ENCODE peak calls at places on chromosomes 13 and 19, in seven cellular contexts. W is IMR-90, F is body of pancreas, E is uterus, U is stomach, Z is A549, R is HCT116. O is an unnamed sample. For H3K4me1, the result is how much of the 10 kb centered on the place peaks cover.

GRCh38 chr19:5358173-5358800 is 17.7 kb upstream of the PTPRS start:
- DNase-seq in W (peak), F (no peak), E (no peak), U (no peak), Z (no peak), R (peak), O (no peak)

GRCh38 chr13:52374873-52375411 is 31.0 kb downstream of the THSD1 start:
- DNase-seq in W (no peak), F (no peak), E (no peak), U (no peak), Z (no peak), R (no peak), O (no peak)

GRCh38 chr19:11168568-11168967 is 13.0 kb upstream of the SPC24 start:
- DNase-seq in W (peak), F (no peak), E (no peak), U (no peak), Z (peak), R (peak), O (no peak)

GRCh38 chr19:55341191-55342043 is 1.7 kb downstream of the KMT5C start:
- DNase-seq in W (peak), F (peak), E (peak), U (peak), Z (peak), R (peak), O (peak)

GRCh38 chr13:56755181-56755580 is 385.5 kb upstream of the PRR20A start:
- DNase-seq in W (no peak), F (no peak), E (no peak), U (no peak), Z (no peak), R (no peak), O (no peak)

GRCh38 chr13:43472980-43473379 is 313.8 kb downstream of the ENOX1 start:
- DNase-seq in W (no peak), F (no peak), E (no peak), U (no peak), Z (no peak), R (no peak), O (no peak)

GRCh38 chr19:27794444-27795042 is 1418.4 kb downstream of the UQCRFS1 start:
- DNase-seq in W (peak), F (no peak), E (no peak), U (no peak), Z (no peak), R (no peak), O (no peak)

GRCh38 chr13:59666504-59666903 is 497.2 kb downstream of the DIAPH3 start:
- DNase-seq in W (peak), F (no peak), E (no peak), U (no peak), Z (no peak), R (no peak), O (no peak)

GRCh38 chr13:107864543-107865460 is 350.5 kb downstream of the LIG4 start:
- DNase-seq in W (peak), F (no peak), E (no peak), U (no peak), Z (no peak), R (no peak), O (no peak)

GRCh38 chr13:100542546-100543156 is 45.9 kb downstream of the GGACT start:
- DNase-seq in W (peak), F (no peak), E (no peak), U (no peak), Z (peak), R (no peak), O (no peak)

GRCh38 chr13:114062754-114063153 is 69.7 kb downstream of the RASA3 start:
- DNase-seq in W (no peak), F (no peak), E (no peak), U (no peak), Z (no peak), R (no peak), O (no peak)

GRCh38 chr19:13747098-13747453 is 17.2 kb upstream of the MRI1 start:
- DNase-seq in W (no peak), F (no peak), E (no peak), U (no peak), Z (no peak), R (no peak), O (no peak)

GRCh38 chr13:63455938-63456337 is 2040.3 kb upstream of the PCDH20 start:
- DNase-seq in W (no peak), F (no peak), E (no peak), U (no peak), Z (no peak), R (no peak), O (no peak)

GRCh38 chr13:74883834-74884233 is 598.1 kb downstream of the TBC1D4 start:
- DNase-seq in W (peak), F (no peak), E (no peak), U (no peak), Z (no peak), R (no peak), O (no peak)

GRCh38 chr19:54282706-54283105 is 1.8 kb upstream of the LILRB2 start:
- DNase-seq in W (no peak), F (no peak), E (no peak), U (no peak), Z (no peak), R (no peak), O (no peak)

GRCh38 chr13:112346899-112347229 is 29.3 kb upstream of the SPACA7 start:
- DNase-seq in W (no peak), F (no peak), E (no peak), U (no peak), Z (no peak), R (no peak), O (no peak)

GRCh38 chr13:48404952-48405351 is 8.0 kb downstream of the LPAR6 start:
- DNase-seq in W (no peak), F (no peak), E (no peak), U (no peak), Z (no peak), R (no peak), O (no peak)

GRCh38 chr19:5567360-5567970 is at the start of gene TINCR:
- DNase-seq in W (no peak), F (no peak), E (no peak), U (no peak), Z (no peak), R (no peak), O (no peak)

GRCh38 chr19:29672933-29673336 is 7.7 kb downstream of the PLEKHF1 start:
- DNase-seq in W (no peak), F (no peak), E (no peak), U (peak), Z (no peak), R (no peak), O (no peak)

GRCh38 chr13:60869941-60870613 is 473.1 kb downstream of the TDRD3 start:
- DNase-seq in W (no peak), F (no peak), E (no peak), U (no peak), Z (no peak), R (no peak), O (no peak)

GRCh38 chr19:52148256-52148655 is 8.5 kb upstream of the ZNF616 start:
- DNase-seq in W (no peak), F (no peak), E (no peak), U (no peak), Z (no peak), R (no peak), O (no peak)

GRCh38 chr13:46160474-46161066 is 21.4 kb downstream of the LCP1 start:
- DNase-seq in W (peak), F (no peak), E (no peak), U (no peak), Z (peak), R (peak), O (no peak)

GRCh38 chr19:34145741-34146202 is 26.5 kb upstream of the LSM14A start:
- DNase-seq in W (peak), F (peak), E (peak), U (peak), Z (peak), R (peak), O (no peak)

GRCh38 chr19:17089238-17089637 is 13.7 kb downstream of the MYO9B start:
- DNase-seq in W (peak), F (no peak), E (peak), U (no peak), Z (no peak), R (no peak), O (no peak)

GRCh38 chr19:8611391-8611883 is 922 bp upstream of the ADAMTS10 start:
- DNase-seq in W (no peak), F (no peak), E (peak), U (no peak), Z (no peak), R (no peak), O (no peak)

DNA sequence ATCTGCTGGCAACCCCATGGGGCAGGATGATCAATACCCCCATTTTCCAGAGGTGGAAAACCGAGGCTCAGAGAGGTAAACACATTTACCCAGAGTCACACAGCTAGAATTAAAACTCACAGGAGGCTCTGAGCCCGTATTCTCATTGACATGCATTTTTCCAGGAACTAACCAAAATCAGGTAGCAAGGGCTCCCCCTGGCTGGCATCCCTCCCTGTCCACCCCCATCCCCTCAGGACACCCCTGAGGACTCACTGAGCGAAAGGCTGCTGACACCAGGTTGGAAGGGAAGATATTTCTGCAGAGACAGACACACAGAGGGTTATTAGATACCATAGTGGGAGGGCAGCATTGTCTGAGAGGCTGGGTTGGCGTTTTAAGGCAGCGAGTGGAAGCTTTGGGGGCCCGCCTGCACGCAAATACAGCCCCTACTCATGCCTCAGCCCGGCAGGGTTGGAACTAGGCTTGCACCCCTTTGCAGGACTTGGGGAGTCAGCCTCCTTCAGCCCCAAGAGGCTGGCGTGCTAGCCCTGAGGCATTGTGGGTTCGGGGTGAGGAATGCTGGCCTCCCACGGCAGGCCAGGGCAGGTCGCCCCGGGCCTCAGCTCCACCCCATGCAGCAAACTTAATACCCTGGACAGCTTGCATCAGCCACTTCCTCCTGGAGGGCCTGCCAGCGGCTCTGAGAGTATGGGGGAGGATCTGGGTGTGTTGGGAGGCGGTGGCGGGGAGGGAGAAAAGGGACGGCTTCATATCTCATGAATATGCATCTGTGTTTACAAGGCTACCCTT is 3.9 kb downstream of the SLC1A5 start:
- DNase-seq in W (peak), F (peak), E (peak), U (peak), Z (peak), R (peak), O (peak)
- H3K4me1 ChIP-seq in W (under half), F (under half), E (under half), U (half or more), Z (half or more), R (half or more), O (under half)

GRCh38 chr19:58471736-58472135 is 4.4 kb upstream of the ZNF446 start:
- DNase-seq in W (no peak), F (no peak), E (no peak), U (no peak), Z (no peak), R (no peak), O (no peak)

GRCh38 chr19:58468216-58468839 is 1.4 kb downstream of the ZNF324 start:
- DNase-seq in W (peak), F (no peak), E (no peak), U (no peak), Z (no peak), R (no peak), O (no peak)

GRCh38 chr19:58469241-58470013 is 2.5 kb downstream of the ZNF324 start:
- DNase-seq in W (no peak), F (no peak), E (no peak), U (no peak), Z (no peak), R (no peak), O (no peak)

GRCh38 chr19:58466089-58466759 is 656 bp upstream of the ZNF324 start:
- DNase-seq in W (no peak), F (no peak), E (no peak), U (no peak), Z (peak), R (no peak), O (no peak)

GRCh38 chr19:58466760-58467589 is at the start of gene ZNF324:
- DNase-seq in W (peak), F (peak), E (peak), U (peak), Z (peak), R (peak), O (peak)
- TF ChIP-seq POLR2A in W (peak), F (peak), E (peak), U (no peak), Z (peak), R (no peak), O (no peak)

GRCh38 chr19:39154626-39155100 is 29.1 kb downstream of the PAK4 start:
- DNase-seq in W (no peak), F (peak), E (no peak), U (peak), Z (peak), R (peak), O (peak)
- H3K4me1 ChIP-seq in W (under half), F (half or more), E (under half), U (half or more), Z (under half), R (under half), O (under half)

DNA sequence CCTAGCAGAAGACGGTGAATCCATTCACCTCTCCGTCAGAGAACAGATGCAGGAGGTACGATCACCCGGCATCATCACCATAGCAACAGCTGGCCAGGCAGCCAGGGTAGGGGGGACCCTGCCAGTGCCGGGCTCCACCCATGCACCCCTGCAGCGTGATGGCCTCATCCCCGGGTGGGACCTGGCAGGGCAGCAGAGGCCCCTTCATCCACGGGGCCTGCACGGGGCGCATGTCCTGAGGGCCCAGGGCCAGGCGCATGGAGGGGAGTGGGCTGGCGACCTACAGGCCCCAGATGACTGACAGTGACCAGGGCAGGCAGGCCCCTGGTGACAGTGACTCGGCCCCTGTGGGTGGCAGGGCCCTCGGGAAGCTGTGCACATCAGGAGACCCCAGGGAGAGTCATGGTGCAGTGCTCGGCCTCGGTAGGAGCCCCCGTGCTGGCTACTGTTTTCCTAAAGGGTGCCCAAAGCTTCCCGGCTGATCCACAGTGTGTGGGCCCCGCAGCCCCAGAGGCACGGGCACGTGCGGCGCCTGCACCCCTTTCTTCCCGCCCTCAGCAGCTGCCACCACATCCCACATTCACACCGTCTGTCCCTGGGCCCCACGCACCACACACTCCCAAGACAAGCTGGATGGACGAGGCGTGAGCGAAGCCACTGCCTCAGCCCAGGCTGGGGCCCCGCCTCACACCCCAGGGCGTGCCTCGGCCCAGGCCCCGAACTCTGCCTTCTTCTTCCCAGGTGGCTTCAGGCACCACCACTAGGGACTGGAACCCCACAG is 4.8 kb downstream of the RNF126 start:
- DNase-seq in W (no peak), F (no peak), E (no peak), U (no peak), Z (no peak), R (no peak), O (no peak)
- TF ChIP-seq POLR2A in W (no peak), F (no peak), E (no peak), U (no peak), Z (no peak), R (no peak), O (no peak)

DNA sequence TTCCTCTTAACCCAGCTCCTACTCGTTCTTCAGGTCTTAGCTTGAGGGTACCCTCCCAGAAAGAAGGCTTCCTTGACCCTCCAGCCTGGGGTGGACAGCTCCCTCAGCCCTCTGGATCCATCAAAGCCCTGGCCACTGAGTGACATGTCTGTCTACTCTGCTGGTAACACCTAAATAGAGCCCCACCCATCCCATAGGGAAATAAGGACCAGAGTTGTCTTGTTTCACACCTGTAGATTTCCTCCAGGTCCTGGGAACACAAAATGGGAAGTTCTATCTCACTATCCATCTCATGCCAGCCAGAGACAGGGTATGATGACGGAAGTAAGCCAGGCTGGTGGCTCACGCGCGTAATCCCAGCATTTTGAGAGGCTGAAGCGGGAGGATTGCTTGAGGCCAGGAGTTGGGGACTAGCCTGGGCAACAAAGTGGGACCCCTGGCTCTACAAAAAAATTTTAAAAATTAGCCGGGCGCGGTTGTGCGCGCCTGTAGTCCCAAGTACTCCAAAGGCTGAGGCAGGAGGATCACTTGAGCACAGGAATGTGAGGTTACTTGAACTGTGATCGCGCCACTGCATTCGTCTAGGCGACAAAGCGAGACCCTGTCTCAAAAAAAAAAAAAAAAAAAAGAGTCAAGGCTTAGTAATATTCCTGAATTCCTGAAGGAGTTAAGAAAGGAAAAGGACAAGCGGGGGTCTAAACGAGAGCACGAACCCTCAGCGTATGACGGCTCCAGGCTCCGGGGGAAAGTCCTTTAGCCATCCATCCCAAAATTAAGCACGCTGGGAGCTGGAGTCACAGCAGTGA is 544 bp upstream of the CCDC97 start:
- DNase-seq in W (no peak), F (no peak), E (no peak), U (no peak), Z (no peak), R (no peak), O (no peak)
- H3K4me1 ChIP-seq in W (under half), F (under half), E (under half), U (half or more), Z (under half), R (under half), O (under half)

GRCh38 chr19:3536429-3537100 is 2.4 kb upstream of the TEKTIP1 start:
- DNase-seq in W (no peak), F (no peak), E (no peak), U (no peak), Z (no peak), R (no peak), O (peak)

GRCh38 chr19:3537101-3537437 is 1.9 kb upstream of the TEKTIP1 start:
- DNase-seq in W (no peak), F (no peak), E (no peak), U (no peak), Z (no peak), R (no peak), O (no peak)

GRCh38 chr19:3538965-3539742 is at the start of gene TEKTIP1:
- DNase-seq in W (no peak), F (no peak), E (no peak), U (no peak), Z (no peak), R (no peak), O (no peak)

GRCh38 chr19:3538258-3538929 is 580 bp upstream of the TEKTIP1 start:
- DNase-seq in W (no peak), F (no peak), E (no peak), U (no peak), Z (no peak), R (no peak), O (no peak)

DNA sequence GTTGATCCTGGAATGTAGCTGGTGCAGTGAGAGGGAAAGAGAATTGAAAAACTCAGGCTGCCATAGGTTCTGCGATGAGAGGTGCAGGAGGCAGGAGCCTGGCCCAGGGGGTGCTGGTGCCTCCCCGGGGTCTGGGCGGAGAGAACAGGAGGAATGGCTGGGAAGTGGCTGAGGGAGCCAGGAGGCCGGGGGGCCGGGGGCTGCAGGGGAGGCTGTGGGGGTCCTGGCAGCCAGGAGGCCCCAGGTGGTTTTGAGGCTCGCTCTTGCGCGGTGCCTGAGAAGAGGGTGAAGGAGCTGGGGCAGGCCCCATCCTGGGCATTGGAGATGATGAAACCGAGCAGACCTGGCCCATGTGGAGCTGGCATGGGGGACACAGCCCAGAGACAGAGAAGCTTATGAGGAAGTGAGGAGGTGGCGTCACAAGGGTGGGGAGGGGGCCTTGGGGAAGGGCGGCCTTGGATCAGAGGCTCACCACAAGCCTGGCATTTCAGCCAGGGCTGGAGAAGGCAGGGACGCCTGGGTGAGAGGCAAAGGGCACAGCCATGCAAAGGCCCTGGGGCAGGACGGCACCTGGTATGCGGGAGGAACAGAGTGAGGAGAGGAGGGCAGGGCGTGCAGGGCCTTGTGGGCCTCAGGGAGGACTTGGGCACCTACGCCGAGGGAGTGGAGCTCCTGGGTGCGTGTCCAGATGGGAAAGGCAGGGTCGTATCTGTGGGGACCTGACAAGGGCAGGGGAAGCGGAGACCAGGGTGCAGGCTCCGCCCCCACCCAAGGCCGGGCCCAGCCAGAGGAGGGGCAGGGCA is 1.3 kb upstream of the TEKTIP1 start:
- DNase-seq in W (no peak), F (no peak), E (no peak), U (no peak), Z (no peak), R (no peak), O (no peak)
- TF ChIP-seq POLR2A in W (no peak), F (no peak), E (no peak), U (no peak), Z (no peak), R (no peak), O (no peak)

O was measured in breast epithelium.